ENCODE peak calls at places on chromosomes 12 and 14, in ten cellular contexts. U is Calu3; V is upper lobe of right lung; O is mesothelial cell of epicardium; S is IMR-90; T is ascending aorta; N is HL-60; D is CD4-positive, alpha-beta T cell; W is ovary; A is type B pancreatic cell. H is an unnamed sample.
A peak's percentile ranks its signal among the peaks of the same experiment; 100 is the strongest.

GRCh38 chr12:89072303-89073026 is 279.8 kb downstream of the DUSP6 start:
- DNase-seq in T (no peak), U (no peak), N (no peak), O (no peak), W (no peak), A (no peak), V (no peak), D (no peak), S (no peak), H (no peak)

GRCh38 chr12:49019435-49020317 is 1.1 kb upstream of the PRKAG1 start:
- DNase-seq in A (no peak), N (peak; percentile 86), O (no peak), V (no peak), U (peak; percentile 46), S (peak; percentile 23), D (no peak), T (no peak), W (no peak), H (no peak)

GRCh38 chr14:68157971-68158371 is 338.4 kb downstream of the RAD51B start:
- DNase-seq in V (no peak), N (no peak), T (no peak), D (no peak), U (no peak), S (peak; percentile 41), A (no peak), W (no peak), O (no peak), H (no peak)

GRCh38 chr14:54761835-54762234 is 140.8 kb downstream of the GCH1 start:
- DNase-seq in N (no peak), S (no peak), W (no peak), U (no peak), D (no peak), T (no peak), A (no peak), O (no peak), V (no peak), H (no peak)

GRCh38 chr14:55979096-55979495 is 139.1 kb upstream of the PELI2 start:
- DNase-seq in D (no peak), S (no peak), V (no peak), T (no peak), A (no peak), N (no peak), U (no peak), O (no peak), W (no peak), H (no peak)

GRCh38 chr12:122646568-122647220 is 56.5 kb downstream of the HCAR2 start:
- DNase-seq in D (no peak), O (no peak), W (no peak), V (no peak), N (peak; percentile 95), A (no peak), T (no peak), U (no peak), S (peak; percentile 88), H (no peak)

GRCh38 chr14:105089746-105090492 is 24.7 kb upstream of the GPR132 start:
- DNase-seq in N (no peak), A (no peak), O (no peak), U (no peak), S (no peak), V (peak; percentile 64), W (peak; percentile 51), D (no peak), T (no peak), H (no peak)

GRCh38 chr12:12425616-12426015 is 68.7 kb downstream of the BORCS5 start:
- DNase-seq in V (no peak), N (no peak), W (no peak), T (no peak), S (peak; percentile 71), A (no peak), O (no peak), D (no peak), U (no peak), H (no peak)

GRCh38 chr14:24271134-24271833 is at the start of gene RABGGTA:
- DNase-seq in D (peak; percentile 91), T (peak; percentile 50), V (peak; percentile 96), S (peak; percentile 83), U (peak; percentile 90), O (peak; percentile 79), W (peak; percentile 92), A (peak; percentile 90), N (peak; percentile 86), H (peak; percentile 82)

GRCh38 chr14:53295985-53296582 is 143.0 kb upstream of the DDHD1 start:
- DNase-seq in U (peak; percentile 38), N (peak; percentile 12), T (no peak), S (peak; percentile 45), O (no peak), W (no peak), A (no peak), V (no peak), D (no peak), H (peak; percentile 26)

GRCh38 chr12:120140603-120141002 is 24.1 kb upstream of the RAB35 start:
- DNase-seq in A (no peak), O (no peak), N (no peak), T (no peak), U (no peak), D (no peak), V (no peak), S (peak; percentile 10), W (no peak), H (no peak)

GRCh38 chr12:40226652-40227051 is 1.9 kb downstream of the LRRK2 start:
- DNase-seq in A (no peak), S (peak; percentile 73), D (no peak), W (peak; percentile 40), U (no peak), T (peak; percentile 59), N (no peak), V (no peak), O (no peak), H (no peak)

GRCh38 chr12:68919581-68920239 is 13.3 kb downstream of the CPM start:
- DNase-seq in W (no peak), U (no peak), V (no peak), T (no peak), N (no peak), O (no peak), A (no peak), D (no peak), S (no peak), H (no peak)

GRCh38 chr12:101789171-101789570 is 41.6 kb downstream of the GNPTAB start:
- DNase-seq in U (no peak), A (no peak), D (no peak), W (no peak), O (no peak), T (no peak), N (no peak), S (no peak), V (no peak), H (no peak)

GRCh38 chr12:101795013-101795412 is 35.7 kb downstream of the GNPTAB start:
- DNase-seq in T (no peak), V (no peak), N (no peak), A (no peak), O (no peak), D (no peak), U (no peak), S (no peak), W (no peak), H (no peak)

GRCh38 chr12:101794574-101794973 is 36.2 kb downstream of the GNPTAB start:
- DNase-seq in N (no peak), U (no peak), T (no peak), D (no peak), O (no peak), W (no peak), V (no peak), S (no peak), A (no peak), H (no peak)

GRCh38 chr12:101793401-101793800 is 37.4 kb downstream of the GNPTAB start:
- DNase-seq in V (no peak), A (no peak), D (no peak), S (peak; percentile 76), N (no peak), W (no peak), O (no peak), T (no peak), U (no peak), H (no peak)

GRCh38 chr12:101792046-101792931 is 38.5 kb downstream of the GNPTAB start:
- DNase-seq in U (no peak), A (no peak), V (no peak), T (no peak), O (no peak), N (no peak), W (no peak), S (no peak), D (no peak), H (no peak)
- TF ChIP-seq CTCF in U (no peak), A (no peak), V (peak; percentile 39), T (peak; percentile 32), O (no peak), N (no peak), W (no peak), S (peak; percentile 18), D (peak; percentile 47), H (no peak)

GRCh38 chr14:89241934-89242670 is 174.9 kb downstream of the FOXN3 start:
- DNase-seq in W (no peak), O (no peak), N (no peak), D (no peak), V (no peak), S (no peak), A (no peak), U (no peak), T (no peak), H (no peak)
- TF ChIP-seq CTCF in W (no peak), O (no peak), N (no peak), D (no peak), V (no peak), S (no peak), A (no peak), U (no peak), T (peak; percentile 31), H (no peak)

GRCh38 chr12:128844031-128844635 is 9.1 kb upstream of the GLT1D1 start:
- DNase-seq in N (peak; percentile 73), U (no peak), W (no peak), A (no peak), S (no peak), V (no peak), O (no peak), T (no peak), D (no peak), H (no peak)
- TF ChIP-seq CTCF in N (no peak), U (no peak), W (no peak), A (peak; percentile 58), S (no peak), V (no peak), O (no peak), T (no peak), D (no peak), H (peak; percentile 40)

DNA sequence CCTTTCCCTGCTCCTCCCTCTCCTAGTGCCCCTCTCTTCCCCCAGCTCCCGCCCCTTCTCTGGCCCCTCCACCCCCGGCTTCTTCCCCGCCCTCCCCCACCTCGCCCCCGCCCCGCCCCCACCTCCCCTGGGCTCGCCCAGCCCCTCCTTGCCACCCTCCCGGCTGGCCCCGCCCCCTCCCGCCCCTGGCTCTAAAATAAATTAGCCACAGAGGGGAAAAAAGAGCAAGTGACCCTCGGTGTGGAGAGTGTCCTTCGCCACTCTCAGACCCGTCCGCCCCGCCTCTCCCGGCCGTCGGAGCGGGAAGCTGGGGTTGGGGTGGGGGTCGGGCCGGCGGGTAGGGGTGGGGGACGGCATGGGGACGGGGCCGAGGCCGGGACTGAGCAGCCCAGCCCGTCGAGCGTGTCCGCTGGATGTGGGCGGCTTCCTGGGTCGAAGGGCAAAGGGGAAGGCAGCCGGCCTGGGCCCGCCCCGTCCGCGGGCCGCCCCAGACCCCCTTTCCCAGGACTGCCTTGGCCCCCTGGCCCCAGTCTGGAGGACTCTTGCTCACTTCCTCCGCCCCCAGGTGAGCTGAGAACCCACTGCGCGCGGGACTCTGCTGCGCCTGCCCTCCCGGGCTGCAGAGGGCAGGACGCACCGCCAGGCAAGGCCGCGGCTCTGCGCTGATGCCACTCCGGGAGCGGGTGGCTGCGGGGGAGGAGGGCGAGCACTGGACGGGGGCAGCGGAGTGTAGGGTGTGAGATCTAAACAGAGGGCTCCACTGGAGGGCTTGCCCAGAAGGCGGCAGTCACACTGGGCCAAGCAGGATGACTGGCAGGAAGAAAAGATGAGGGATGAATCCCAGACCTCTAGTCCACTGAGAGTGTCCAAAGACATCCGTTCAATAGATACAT is 571 bp upstream of the FIGNL2 start:
- DNase-seq in T (no peak), U (no peak), A (no peak), V (no peak), D (no peak), O (no peak), W (no peak), N (no peak), S (no peak), H (peak; percentile 49)
- TF ChIP-seq CTCF in T (no peak), U (no peak), A (peak; percentile 35), V (no peak), D (no peak), O (no peak), W (no peak), N (no peak), S (no peak), H (peak; percentile 27)

H was measured in neural crest cell.